ENCODE peak calls at places on chromosomes 5 and 9, in nine cellular contexts. A is prostate gland, G is H1, B is upper lobe of left lung, T is breast epithelium, P is SK-N-SH, D is sigmoid colon, Q is GM23338, U is HL-60. S is an unnamed sample.

GRCh38 chr9:125620216-125620615 is 86.8 kb downstream of the MAPKAP1 start:
- DNase-seq in Q (no peak), G (no peak), P (no peak), A (no peak), B (no peak), U (no peak), T (no peak), D (no peak), S (no peak)

GRCh38 chr5:151664694-151665583 is 21.8 kb downstream of the SPARC start:
- DNase-seq in Q (no peak), P (no peak), T (no peak), B (no peak), A (no peak), D (no peak), G (no peak), U (no peak), S (no peak)

GRCh38 chr9:130197386-130197785 is 25.2 kb downstream of the NCS1 start:
- DNase-seq in B (no peak), P (no peak), D (no peak), T (no peak), U (no peak), A (no peak), G (no peak), Q (no peak), S (no peak)

GRCh38 chr9:113503613-113504230 is 40.2 kb downstream of the RGS3 start:
- DNase-seq in P (no peak), A (no peak), Q (no peak), D (no peak), U (no peak), G (no peak), B (no peak), T (no peak), S (no peak)

GRCh38 chr5:25255128-25255527 is 610.4 kb upstream of the CDH10 start:
- DNase-seq in P (no peak), G (no peak), A (no peak), Q (no peak), U (no peak), T (no peak), D (no peak), B (no peak), S (no peak)

GRCh38 chr9:110351009-110351467 is 13.4 kb upstream of the TXNDC8 start:
- DNase-seq in Q (no peak), T (no peak), D (no peak), U (no peak), B (no peak), G (no peak), P (no peak), A (no peak), S (no peak)

GRCh38 chr5:137320056-137321045 is 178.8 kb downstream of the SPOCK1 start:
- DNase-seq in Q (peak), A (peak), P (peak), U (no peak), G (peak), B (no peak), T (peak), D (no peak), S (peak)

GRCh38 chr5:155193483-155194107 is 180.0 kb downstream of the KIF4B start:
- DNase-seq in G (no peak), Q (no peak), P (no peak), U (no peak), A (no peak), D (no peak), T (no peak), B (no peak), S (no peak)

GRCh38 chr9:135156525-135157510 is 69.3 kb downstream of the OLFM1 start:
- DNase-seq in U (peak), P (no peak), G (peak), A (peak), D (no peak), T (no peak), Q (peak), B (no peak), S (peak)

DNA sequence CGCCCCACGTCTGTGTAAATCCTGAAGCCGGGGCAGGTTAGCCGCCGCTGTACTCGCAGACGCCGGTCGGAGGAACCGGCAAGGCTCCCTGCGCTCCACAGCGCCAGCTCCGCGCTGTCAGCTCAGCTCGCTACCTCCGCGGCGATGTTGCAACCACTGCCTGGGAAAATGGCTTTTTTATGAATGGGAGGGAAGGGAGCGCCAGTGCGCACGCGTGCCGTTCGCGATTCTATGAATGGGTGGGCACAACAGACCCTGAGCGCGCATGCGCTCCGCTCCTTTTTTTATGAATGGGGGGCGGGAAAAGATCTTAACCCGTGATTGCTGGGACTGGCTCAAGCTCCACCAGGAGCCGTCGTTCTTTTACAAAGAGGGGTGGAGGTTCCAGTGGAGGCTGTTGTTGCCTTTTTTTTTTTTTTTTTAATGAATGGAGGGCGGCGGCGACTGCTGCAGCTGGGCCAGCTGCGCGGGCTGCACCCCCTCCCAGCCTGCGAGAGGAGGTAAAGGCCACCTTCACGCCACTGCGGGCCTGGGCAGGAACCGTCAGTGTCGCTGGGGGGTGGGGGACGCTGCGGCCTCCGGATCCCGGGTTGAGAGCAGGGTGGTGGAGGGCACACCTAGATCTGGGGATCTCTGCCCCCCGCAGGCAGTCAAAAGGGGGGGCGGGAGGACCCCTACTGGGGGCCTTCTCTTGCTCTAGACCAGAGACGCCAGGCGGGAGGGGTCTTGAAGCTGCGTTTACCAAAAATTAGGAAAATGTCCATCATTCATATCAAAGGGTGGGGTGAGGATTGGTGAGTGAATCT is at the start of gene SPRY4:
- DNase-seq in A (peak), G (peak), D (peak), U (peak), T (peak), B (peak), P (peak), Q (peak), S (peak)
- TF ChIP-seq POLR2AphosphoS5 in A (peak), G (peak), D (peak), U (no peak), T (peak), B (peak), P (peak), Q (peak), S (peak)

GRCh38 chr5:115857621-115858349 is 16.1 kb downstream of the AP3S1 start:
- DNase-seq in A (no peak), D (no peak), T (no peak), B (no peak), Q (no peak), U (no peak), G (no peak), P (no peak), S (no peak)
- TF ChIP-seq POLR2AphosphoS5 in A (no peak), D (peak), T (no peak), B (no peak), Q (no peak), U (no peak), G (no peak), P (no peak), S (no peak)

GRCh38 chr5:92944337-92944736 is 636.7 kb downstream of the NR2F1-AS1 start:
- DNase-seq in D (no peak), U (no peak), A (no peak), P (no peak), Q (no peak), G (no peak), T (no peak), B (no peak), S (no peak)

GRCh38 chr5:92941806-92942205 is 639.2 kb downstream of the NR2F1-AS1 start:
- DNase-seq in U (no peak), D (no peak), T (no peak), P (no peak), B (no peak), A (peak), Q (no peak), G (no peak), S (no peak)

GRCh38 chr5:92945630-92946097 is 635.4 kb downstream of the NR2F1-AS1 start:
- DNase-seq in A (no peak), T (no peak), D (no peak), G (no peak), Q (no peak), P (no peak), B (no peak), U (no peak), S (no peak)

GRCh38 chr5:92944903-92945629 is 636.0 kb downstream of the NR2F1-AS1 start:
- DNase-seq in A (no peak), G (no peak), D (no peak), U (no peak), B (no peak), P (no peak), T (no peak), Q (no peak), S (no peak)

DNA sequence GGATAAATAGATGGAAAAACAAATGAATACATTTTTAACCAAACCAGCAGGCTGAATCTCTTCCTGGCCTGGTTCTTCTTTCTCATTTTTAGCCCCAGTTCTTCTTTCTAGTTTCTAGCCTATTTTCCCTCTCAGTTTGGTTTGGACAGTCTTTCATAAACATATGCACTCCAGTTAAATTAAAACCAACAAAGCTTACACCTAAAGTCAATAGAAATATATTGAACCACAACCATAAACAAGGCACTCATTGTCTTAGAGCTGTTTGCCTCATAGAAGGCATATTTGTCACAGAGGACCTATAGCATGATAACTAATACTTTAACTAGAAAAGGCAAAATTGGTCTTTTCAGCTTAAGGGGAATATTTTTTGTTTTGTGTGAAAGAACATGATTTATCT is 638.3 kb downstream of the NR2F1-AS1 start:
- DNase-seq in P (no peak), T (no peak), U (no peak), D (no peak), A (no peak), Q (no peak), G (no peak), B (no peak), S (no peak)
- TF ChIP-seq POLR2AphosphoS5 in P (no peak), T (no peak), U (no peak), D (no peak), A (no peak), Q (no peak), G (no peak), B (no peak), S (no peak)

GRCh38 chr9:115636596-115636995 is 517.0 kb upstream of the PAPPA start:
- DNase-seq in B (no peak), U (no peak), G (no peak), D (no peak), T (no peak), A (no peak), Q (no peak), P (no peak), S (no peak)

GRCh38 chr9:115643948-115644727 is 509.5 kb upstream of the PAPPA start:
- DNase-seq in Q (no peak), P (no peak), A (no peak), B (no peak), T (no peak), D (no peak), G (no peak), U (no peak), S (no peak)

GRCh38 chr9:115637661-115638060 is 515.9 kb upstream of the PAPPA start:
- DNase-seq in T (no peak), G (no peak), D (no peak), P (no peak), A (no peak), U (no peak), B (no peak), Q (no peak), S (no peak)

GRCh38 chr9:115642285-115642684 is 511.3 kb upstream of the PAPPA start:
- DNase-seq in U (no peak), P (no peak), Q (no peak), D (no peak), G (no peak), A (no peak), T (no peak), B (no peak), S (no peak)

DNA sequence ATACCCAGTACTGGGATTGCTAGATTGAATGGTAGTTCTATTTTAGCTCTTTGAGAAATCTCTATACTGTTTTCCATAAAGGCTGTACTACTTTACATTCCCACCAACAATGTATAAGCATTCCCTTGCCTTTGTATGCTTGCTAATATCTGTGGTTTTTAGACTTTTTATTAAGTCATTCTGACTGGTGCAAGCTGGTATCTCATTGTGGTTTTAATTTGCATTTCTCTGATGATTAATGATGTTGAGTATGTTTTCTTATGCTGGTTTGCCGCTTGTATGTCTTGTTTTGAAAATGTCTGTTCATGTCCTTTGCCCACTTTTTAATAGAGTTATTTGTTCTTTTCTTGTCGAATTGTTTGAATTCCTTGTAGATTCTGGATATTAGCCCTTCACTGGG is 512.7 kb upstream of the PAPPA start:
- DNase-seq in U (no peak), Q (no peak), B (no peak), D (no peak), G (no peak), T (no peak), P (no peak), A (no peak), S (no peak)
- TF ChIP-seq POLR2AphosphoS5 in U (no peak), Q (no peak), B (no peak), D (no peak), G (no peak), T (no peak), P (peak), A (no peak), S (no peak)

GRCh38 chr5:141822134-141822533 is 56.1 kb downstream of the PCDH1 start:
- DNase-seq in U (no peak), T (no peak), P (no peak), B (no peak), G (no peak), D (no peak), Q (peak), A (peak), S (no peak)
- TF ChIP-seq POLR2AphosphoS5 in U (no peak), T (peak), P (no peak), B (peak), G (no peak), D (no peak), Q (no peak), A (peak), S (no peak)

DNA sequence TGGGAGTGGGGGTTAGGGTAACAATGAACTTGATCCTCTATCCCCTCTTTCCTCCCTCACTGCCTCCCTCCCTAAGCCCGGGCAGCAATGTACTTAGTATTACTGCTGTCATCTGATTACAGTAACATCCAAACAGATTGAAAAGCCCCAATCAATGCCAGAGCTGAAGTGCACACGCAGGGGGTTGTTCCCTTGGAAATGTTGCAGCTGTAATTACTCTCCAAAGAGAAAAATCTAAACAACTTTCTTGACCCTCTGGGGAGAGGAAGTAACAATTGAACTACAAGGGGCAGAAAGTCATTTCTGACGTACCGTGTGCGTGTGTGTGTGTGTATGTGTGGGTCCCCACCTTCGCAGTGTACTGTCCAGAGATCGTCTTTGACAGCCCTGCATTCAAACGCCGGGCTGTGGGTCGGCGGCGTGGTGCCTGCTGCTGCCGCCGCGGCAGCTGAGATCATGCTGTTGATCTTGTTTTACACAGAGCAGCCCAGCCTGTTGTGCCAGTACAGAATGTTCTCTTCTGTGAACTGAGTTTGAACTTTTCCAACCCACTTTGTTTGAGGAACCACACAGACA is 66.0 kb upstream of the KLF9 start:
- DNase-seq in G (no peak), Q (no peak), A (peak), T (peak), D (peak), U (no peak), P (peak), B (peak), S (peak)
- TF ChIP-seq POLR2AphosphoS5 in G (no peak), Q (no peak), A (peak), T (peak), D (peak), U (no peak), P (no peak), B (peak), S (peak)